ENCODE peak calls at places on chromosomes 16 and 17, in seven cellular contexts. O, H, D, M, L, Y and Z are unnamed samples. For H3K36me3, the result is how much of the 10 kb centered on the place peaks cover.

GRCh38 chr17:37239690-37240344 is 136.0 kb upstream of the C17orf78 start:
- DNase-seq in Y (peak), D (peak), H (no peak), M (peak), O (no peak), L (peak), Z (no peak)

GRCh38 chr16:5062790-5063765 is 2.7 kb downstream of the C16orf89 start:
- DNase-seq in L (peak), H (peak), O (no peak), Y (no peak), M (no peak), D (no peak), Z (no peak)

GRCh38 chr17:81178136-81179091 is 12.4 kb upstream of the AATK start:
- DNase-seq in M (no peak), Y (no peak), O (no peak), D (no peak), L (no peak), H (no peak), Z (no peak)

GRCh38 chr17:65172511-65173136 is 35.5 kb downstream of the RGS9 start:
- DNase-seq in O (no peak), H (no peak), Y (no peak), L (no peak), D (no peak), M (no peak), Z (no peak)

GRCh38 chr16:54345231-54345630 is 58.6 kb upstream of the IRX3 start:
- DNase-seq in L (no peak), O (no peak), D (no peak), H (no peak), M (no peak), Y (no peak), Z (no peak)

GRCh38 chr16:27724491-27724878 is 174.5 kb downstream of the KATNIP start:
- DNase-seq in Y (no peak), O (no peak), D (no peak), M (no peak), H (no peak), L (no peak), Z (peak)

GRCh38 chr16:74998481-74999207 is at the start of gene ZNRF1:
- DNase-seq in L (peak), H (peak), O (peak), M (peak), D (peak), Y (peak), Z (peak)

GRCh38 chr17:51640108-51640622 is 379.8 kb downstream of the UTP18 start:
- DNase-seq in O (peak), D (no peak), M (peak), Y (no peak), L (peak), H (peak), Z (no peak)

GRCh38 chr17:56786989-56787482 is 46.7 kb downstream of the C17orf67 start:
- DNase-seq in Y (peak), H (peak), L (no peak), M (peak), O (peak), D (peak), Z (no peak)

GRCh38 chr17:4540224-4541040 is 14.8 kb downstream of the MYBBP1A start:
- DNase-seq in D (no peak), Y (no peak), L (no peak), M (no peak), H (peak), O (no peak), Z (peak)

GRCh38 chr17:11880714-11881113 is 116.6 kb downstream of the ZNF18 start:
- DNase-seq in H (no peak), L (peak), D (no peak), M (peak), Y (no peak), O (peak), Z (no peak)

GRCh38 chr17:65628637-65629036 is 67.2 kb upstream of the AXIN2 start:
- DNase-seq in M (no peak), O (no peak), L (no peak), D (no peak), Y (no peak), H (no peak), Z (no peak)

GRCh38 chr17:41907633-41908539 is 10.9 kb downstream of the ACLY start:
- DNase-seq in L (no peak), O (no peak), D (peak), M (no peak), H (no peak), Y (peak), Z (no peak)

GRCh38 chr16:1474047-1474446 is 781 bp downstream of the CLCN7 start:
- DNase-seq in Y (no peak), O (no peak), M (no peak), D (no peak), H (no peak), L (peak), Z (no peak)

GRCh38 chr17:8896087-8896486 is 28.6 kb upstream of the PIK3R6 start:
- DNase-seq in D (no peak), Y (no peak), O (no peak), L (no peak), M (no peak), H (peak), Z (no peak)

DNA sequence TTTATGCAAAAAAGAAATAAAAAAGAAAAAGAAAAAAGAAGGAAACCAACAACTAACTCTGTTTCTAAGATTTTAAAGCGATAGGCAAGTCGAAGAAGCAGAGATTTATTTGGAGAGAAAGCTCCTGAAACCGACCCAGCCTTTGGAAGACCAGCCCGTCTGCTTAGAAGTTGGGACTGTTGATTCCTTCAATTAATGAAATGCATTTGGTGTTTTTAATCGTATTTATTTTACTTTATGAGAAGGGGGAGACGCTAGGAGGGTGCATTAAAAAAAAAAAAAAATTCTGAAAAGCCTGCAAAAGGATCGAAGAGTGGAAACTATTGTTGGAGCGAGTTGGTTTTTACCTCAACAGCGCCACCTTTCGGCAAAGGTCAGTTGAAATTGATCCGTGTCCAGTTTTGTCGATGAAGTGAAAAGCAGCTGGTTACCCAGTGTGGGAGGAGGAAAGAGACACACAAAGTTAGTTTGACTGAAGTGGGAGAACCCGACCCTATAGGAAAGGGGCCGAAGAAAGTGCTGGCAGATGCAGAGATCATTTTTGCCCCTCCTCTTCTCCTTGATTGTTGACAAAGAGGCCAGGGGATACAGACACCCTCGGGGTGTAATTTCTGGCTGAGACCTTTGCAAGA is 1.6 kb upstream of the MAF start:
- DNase-seq in O (peak), Y (peak), L (peak), D (peak), M (no peak), H (peak), Z (peak)
- H3K9ac ChIP-seq in O (peak), Y (no peak), L (no peak), D (no peak), M (no peak), H (no peak), Z (peak)

GRCh38 chr17:10589553-10590145 is 40.2 kb upstream of the MYH2 start:
- DNase-seq in L (no peak), M (no peak), O (no peak), H (no peak), D (no peak), Y (no peak), Z (no peak)
- H3K36me3 ChIP-seq in L (under half), M (under half), O (under half), H (under half), D (under half), Y (under half), Z (under half)

DNA sequence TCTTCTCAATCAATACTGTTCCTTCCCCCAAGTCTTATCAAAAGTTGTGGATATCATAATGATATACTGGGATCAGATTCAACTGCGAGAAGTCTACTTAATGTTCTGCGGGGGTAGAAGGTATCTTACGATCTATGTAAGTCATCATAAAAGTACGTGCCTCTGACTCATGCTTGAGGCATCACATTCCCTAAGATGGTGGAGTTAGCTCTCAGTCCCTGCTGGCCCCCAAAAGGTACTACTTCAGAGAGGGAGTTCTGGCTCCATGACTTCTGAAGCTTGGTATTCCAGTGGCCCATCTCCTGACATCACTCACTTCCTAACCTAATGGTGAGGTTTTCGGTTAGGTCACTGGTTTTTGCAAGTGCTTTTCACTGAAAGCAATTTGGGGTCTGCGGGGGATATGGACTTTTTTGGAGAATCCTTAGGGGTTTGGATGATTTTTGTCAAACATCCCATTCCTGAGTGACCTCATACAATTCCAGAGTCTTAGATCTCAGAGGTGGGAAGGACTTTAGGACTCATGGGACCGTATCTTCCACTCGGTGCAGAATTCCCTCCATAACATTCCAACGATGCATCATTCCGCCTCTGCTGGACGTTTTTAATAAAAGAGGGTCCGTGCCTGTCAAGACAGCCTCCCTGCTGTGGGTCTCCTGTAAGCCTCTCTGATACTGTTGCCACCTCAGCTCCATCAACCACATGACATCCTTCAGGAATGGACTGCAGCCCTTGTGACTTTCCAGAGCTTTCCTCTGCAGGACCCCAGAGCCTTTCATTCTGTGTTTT is 74.3 kb downstream of the DYNLRB2 start:
- DNase-seq in M (peak), H (peak), D (peak), L (no peak), O (peak), Y (peak), Z (no peak)
- TF ChIP-seq CTCF in M (no peak), H (no peak), D (no peak), L (no peak), O (no peak), Y (peak), Z (no peak)

GRCh38 chr17:7484067-7484963 is at the start of gene POLR2A:
- DNase-seq in M (peak), L (peak), D (peak), H (peak), O (peak), Y (peak), Z (peak)

GRCh38 chr17:7490144-7490543 is 6.0 kb downstream of the POLR2A start:
- DNase-seq in L (no peak), H (no peak), O (no peak), D (no peak), Y (no peak), M (no peak), Z (peak)

GRCh38 chr17:7483238-7484066 is 714 bp upstream of the POLR2A start:
- DNase-seq in L (peak), Y (peak), M (peak), D (peak), O (peak), H (peak), Z (peak)

GRCh38 chr17:7484964-7485377 is 805 bp downstream of the POLR2A start:
- DNase-seq in Y (no peak), M (no peak), O (no peak), H (no peak), D (no peak), L (no peak), Z (no peak)

DNA sequence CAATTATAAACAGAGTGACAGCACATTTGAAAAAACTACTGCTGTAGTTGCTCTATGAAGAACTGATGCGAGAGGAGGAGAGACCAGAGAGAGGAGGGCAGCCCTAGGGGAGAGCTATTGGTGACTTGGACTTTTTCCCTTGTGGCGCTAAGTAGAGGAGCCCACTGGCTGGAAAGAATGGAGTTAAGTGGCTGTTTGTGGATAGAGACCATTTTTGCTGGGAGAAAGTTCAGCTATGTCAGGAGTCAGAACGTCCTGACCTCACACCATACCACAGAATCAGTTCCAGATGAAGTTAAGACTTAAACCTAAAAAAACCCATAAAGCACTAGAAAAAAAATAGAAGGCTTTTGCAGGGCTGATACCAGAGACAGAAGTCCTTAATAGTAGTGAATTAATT is 2.0 kb downstream of the POLR2A start:
- DNase-seq in M (no peak), H (no peak), O (no peak), L (peak), D (peak), Y (peak), Z (no peak)
- H3K9ac ChIP-seq in M (peak), H (peak), O (peak), L (no peak), D (no peak), Y (peak), Z (peak)

GRCh38 chr17:7767425-7768021 is 50.0 kb downstream of the DNAH2 start:
- DNase-seq in Y (peak), H (peak), M (no peak), L (no peak), D (peak), O (no peak), Z (peak)
- H3K36me3 ChIP-seq in Y (under half), H (under half), M (under half), L (under half), D (under half), O (under half), Z (under half)

GRCh38 chr17:78883533-78884131 is 19.4 kb downstream of the CEP295NL start:
- DNase-seq in D (peak), L (peak), H (peak), M (peak), O (peak), Y (peak), Z (peak)
- TF ChIP-seq CTCF in D (no peak), L (peak), H (no peak), M (no peak), O (peak), Y (peak), Z (no peak)

GRCh38 chr16:58236831-58237230 is 38.9 kb upstream of the CSNK2A2 start:
- DNase-seq in H (peak), L (peak), Y (no peak), M (no peak), O (no peak), D (no peak), Z (no peak)
- H3K9ac ChIP-seq in H (no peak), L (no peak), Y (no peak), M (no peak), O (no peak), D (no peak), Z (no peak)

DNA sequence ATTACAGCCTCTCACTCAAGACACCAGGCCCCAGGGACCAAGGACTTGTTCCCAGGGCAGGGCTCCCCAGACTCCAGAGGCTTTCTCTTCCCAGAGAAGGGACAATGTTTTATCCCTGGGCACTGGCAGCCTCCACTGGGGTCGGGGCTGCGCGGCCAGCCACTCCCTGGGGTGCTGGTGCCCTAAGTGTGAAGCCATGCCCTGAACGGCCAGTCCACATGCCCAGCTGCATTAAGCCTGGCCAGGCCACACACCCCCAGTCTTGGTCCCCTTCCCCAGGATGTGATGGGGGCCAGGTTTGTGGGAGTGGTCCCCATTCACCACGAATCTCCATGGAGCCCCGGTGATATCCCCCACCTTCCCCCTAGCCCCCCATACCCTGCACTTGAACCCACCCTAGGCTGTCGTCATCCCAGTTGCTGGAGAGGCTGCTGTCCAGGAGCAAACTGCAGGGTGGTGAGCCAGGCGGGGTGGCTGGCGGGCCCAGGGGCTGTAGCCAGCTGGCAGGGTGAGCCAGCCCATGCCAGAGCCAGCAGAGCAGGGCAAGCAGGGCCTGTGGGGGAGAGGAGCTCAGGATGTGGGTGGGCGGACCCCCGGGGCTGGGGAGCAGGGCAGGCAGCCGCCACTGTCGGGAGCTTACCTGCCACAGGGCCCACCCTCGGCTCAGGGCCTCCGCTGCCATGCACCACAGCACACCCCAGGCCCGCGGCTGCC is 4.6 kb downstream of the PAQR4 start:
- DNase-seq in M (no peak), Y (no peak), D (no peak), H (no peak), L (no peak), O (no peak), Z (peak)
- H3K36me3 ChIP-seq in M (under half), Y (under half), D (under half), H (under half), L (under half), O (under half), Z (under half)

GRCh38 chr17:1561420-1562177 is 993 bp downstream of the PITPNA start:
- DNase-seq in D (peak), L (peak), M (no peak), O (peak), H (peak), Y (no peak), Z (peak)
- TF ChIP-seq CTCF in D (peak), L (peak), M (no peak), O (peak), H (peak), Y (peak), Z (no peak)